ENCODE peak calls at places on chromosomes 7 and 10, in nine cellular contexts. X is hepatocyte, B is MM.1S, L is HCT116, F is PC-3, P is neural progenitor cell, O is GM23338, V is OCI-LY7, C is SK-N-SH. T is an unnamed sample.

GRCh38 chr10:116653885-116654284 is 33.1 kb downstream of the PNLIPRP2 start:
- DNase-seq in O (no peak), L (no peak), V (no peak), P (no peak), B (no peak), X (no peak), F (no peak), C (no peak), T (no peak)

GRCh38 chr10:25142465-25142864 is 32.3 kb upstream of the GPR158 start:
- DNase-seq in O (no peak), B (no peak), P (no peak), X (no peak), F (no peak), V (no peak), C (no peak), L (no peak), T (peak)

GRCh38 chr10:71539564-71540118 is 142.9 kb downstream of the CDH23 start:
- DNase-seq in B (no peak), P (no peak), F (no peak), V (no peak), O (no peak), C (no peak), X (no peak), L (no peak), T (no peak)

GRCh38 chr10:46090258-46090812 is 44.3 kb upstream of the MSMB start:
- DNase-seq in L (no peak), B (no peak), V (no peak), X (no peak), F (no peak), P (no peak), O (no peak), C (no peak), T (no peak)

GRCh38 chr10:8404721-8405120 is 350.2 kb downstream of the GATA3 start:
- DNase-seq in B (peak), O (no peak), X (no peak), L (no peak), P (no peak), C (no peak), V (no peak), F (peak), T (no peak)

GRCh38 chr7:7190142-7190541 is 7.8 kb downstream of the C1GALT1 start:
- DNase-seq in F (no peak), P (no peak), X (peak), L (no peak), C (peak), O (no peak), B (no peak), V (no peak), T (peak)

GRCh38 chr7:27427416-27427815 is 184.8 kb downstream of the EVX1 start:
- DNase-seq in B (no peak), C (no peak), O (no peak), V (no peak), F (no peak), L (no peak), P (no peak), X (no peak), T (no peak)

GRCh38 chr10:96288151-96288621 is 16.0 kb upstream of the DNTT start:
- DNase-seq in F (no peak), C (no peak), B (peak), O (no peak), L (no peak), P (no peak), X (no peak), V (peak), T (no peak)

GRCh38 chr10:34756584-34756983 is 58.5 kb downstream of the PARD3 start:
- DNase-seq in X (no peak), P (no peak), L (no peak), F (no peak), V (no peak), C (no peak), B (no peak), O (no peak), T (no peak)

GRCh38 chr10:124568858-124569622 is 107.4 kb downstream of the LHPP start:
- DNase-seq in B (no peak), L (no peak), F (no peak), V (no peak), C (no peak), O (no peak), P (peak), X (no peak), T (no peak)

GRCh38 chr7:150428671-150429451 is 21.6 kb upstream of the GIMAP8 start:
- DNase-seq in C (no peak), B (no peak), X (no peak), O (peak), L (no peak), F (peak), P (peak), V (no peak), T (peak)

GRCh38 chr7:20307901-20308300 is 22.8 kb upstream of the ITGB8 start:
- DNase-seq in F (no peak), C (no peak), L (no peak), P (peak), O (peak), V (no peak), X (no peak), B (no peak), T (no peak)

GRCh38 chr7:96992624-96993452 is 12.5 kb upstream of the DLX6 start:
- DNase-seq in P (peak), L (no peak), B (no peak), O (peak), X (no peak), C (no peak), V (no peak), F (no peak), T (no peak)

GRCh38 chr10:34576789-34577188 is 238.3 kb downstream of the PARD3 start:
- DNase-seq in B (no peak), C (peak), V (no peak), X (no peak), L (no peak), P (peak), O (no peak), F (no peak), T (no peak)

GRCh38 chr7:954330-955238 is at the start of gene ADAP1:
- DNase-seq in O (peak), C (peak), X (peak), B (no peak), F (peak), L (no peak), P (peak), V (peak), T (peak)

GRCh38 chr7:90320801-90321494 is at the start of gene FAM237B:
- DNase-seq in X (peak), V (no peak), F (no peak), C (peak), B (no peak), L (no peak), P (peak), O (peak), T (peak)

GRCh38 chr7:141094336-141095070 is 20.6 kb downstream of the TMEM178B start:
- DNase-seq in P (no peak), C (no peak), L (no peak), X (no peak), B (no peak), V (no peak), O (peak), F (no peak), T (no peak)

GRCh38 chr10:74871595-74872382 is 45.4 kb downstream of the KAT6B start:
- DNase-seq in C (no peak), X (peak), F (peak), P (no peak), O (no peak), L (no peak), V (peak), B (no peak), T (no peak)

DNA sequence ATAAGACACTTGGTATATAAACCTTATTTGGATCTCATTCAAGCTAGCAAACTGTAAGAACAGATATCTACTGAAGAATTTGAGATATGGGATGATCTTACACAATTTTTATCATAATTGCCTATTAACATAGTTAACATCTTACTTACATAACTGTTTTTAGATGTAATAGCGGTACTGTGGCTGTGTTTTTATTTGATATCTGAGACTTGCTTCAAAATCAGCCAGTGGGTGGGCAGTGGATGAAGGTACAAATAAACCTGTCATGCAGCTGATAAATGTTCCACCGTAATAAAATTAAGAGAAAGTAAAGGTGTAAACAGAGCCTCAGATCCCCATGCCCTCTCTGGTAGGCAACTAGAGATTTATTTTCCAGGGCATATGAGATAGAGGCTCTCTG is 28.4 kb upstream of the PTPRN2 start:
- DNase-seq in O (no peak), X (no peak), P (no peak), L (no peak), B (no peak), F (no peak), C (no peak), V (no peak), T (no peak)
- TF ChIP-seq EZH2phosphoT487 in O (no peak), X (no peak), P (no peak), L (no peak), B (no peak), F (no peak), C (no peak), V (no peak), T (no peak)

DNA sequence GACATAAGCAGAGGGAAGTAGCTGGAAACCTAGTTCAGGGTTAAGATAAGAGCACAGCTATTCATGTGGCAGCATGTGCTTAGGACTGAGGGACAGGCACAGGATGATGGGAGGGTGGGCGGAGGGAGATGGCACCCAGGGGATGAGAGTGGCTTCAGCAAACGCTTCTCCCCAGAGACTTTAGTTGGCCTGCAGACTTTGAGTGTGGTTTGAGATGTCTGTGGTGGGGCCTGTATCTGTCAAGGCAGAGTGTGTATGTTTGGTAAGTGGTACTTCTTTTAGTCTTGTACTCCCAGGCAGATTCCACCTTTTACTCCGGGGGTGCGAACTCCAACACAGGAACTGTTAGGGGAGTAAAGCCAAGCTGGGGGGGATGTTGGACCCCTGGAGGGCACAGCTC is 88.9 kb downstream of the WDFY4 start:
- DNase-seq in P (no peak), C (no peak), L (no peak), V (no peak), F (no peak), O (no peak), X (no peak), B (no peak), T (no peak)
- H3K4me2 ChIP-seq in P (no peak), C (no peak), L (no peak), V (no peak), F (no peak), O (no peak), X (no peak), B (no peak), T (no peak)

DNA sequence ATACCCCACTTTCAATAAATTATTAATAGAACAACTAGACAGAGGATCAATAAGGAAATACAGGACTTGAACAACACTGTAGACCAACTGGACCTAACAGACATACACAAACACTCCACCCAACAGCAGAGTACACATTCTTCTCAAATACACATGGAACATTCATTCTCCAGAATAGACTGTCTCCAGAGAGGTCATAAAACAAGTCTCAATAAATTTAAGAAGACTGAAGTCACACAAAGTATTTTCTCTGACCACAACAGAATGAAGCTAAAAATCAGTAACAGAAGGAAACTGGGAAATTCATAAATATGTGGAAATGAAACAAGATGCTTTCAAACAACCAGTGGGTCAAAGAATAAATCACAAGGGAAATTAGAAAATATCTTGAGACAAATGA is 119.8 kb downstream of the SMURF1 start:
- DNase-seq in L (no peak), P (no peak), B (no peak), V (no peak), F (no peak), C (no peak), X (no peak), O (no peak), T (no peak)
- TF ChIP-seq EZH2phosphoT487 in L (no peak), P (no peak), B (no peak), V (no peak), F (no peak), C (no peak), X (no peak), O (no peak), T (no peak)

GRCh38 chr10:33279791-33280190 is 54.7 kb downstream of the NRP1 start:
- DNase-seq in C (no peak), V (no peak), P (no peak), L (no peak), F (peak), O (no peak), B (no peak), X (no peak), T (peak)
- H3K4me2 ChIP-seq in C (peak), V (no peak), P (no peak), L (no peak), F (no peak), O (no peak), B (no peak), X (no peak), T (peak)

GRCh38 chr7:55350281-55350680 is 14.9 kb upstream of the LANCL2 start:
- DNase-seq in F (no peak), V (no peak), B (no peak), C (no peak), L (no peak), O (no peak), P (no peak), X (no peak), T (no peak)
- TF ChIP-seq EZH2phosphoT487 in F (no peak), V (no peak), B (no peak), C (no peak), L (no peak), O (no peak), P (no peak), X (no peak), T (no peak)

DNA sequence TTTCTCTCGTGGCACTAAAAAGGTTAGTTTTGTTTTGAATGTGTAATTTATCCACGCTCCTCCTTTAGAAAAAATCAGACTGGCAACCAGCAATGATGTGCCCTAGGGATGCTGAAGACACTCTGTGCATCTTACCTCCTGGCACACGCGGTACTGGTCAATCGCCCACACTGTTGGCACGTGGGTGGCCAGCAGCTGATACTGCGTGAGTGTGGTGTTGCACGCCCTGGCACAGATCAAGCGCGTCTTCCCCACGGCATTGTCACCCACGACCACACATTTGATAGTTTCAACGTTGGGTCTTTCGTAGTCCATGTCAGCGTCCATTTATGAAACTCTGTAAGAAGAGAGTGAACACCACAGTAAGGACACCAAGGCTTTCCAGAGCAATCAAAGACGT is 32.8 kb downstream of the RHOBTB1 start:
- DNase-seq in O (no peak), B (no peak), V (no peak), P (no peak), L (no peak), F (no peak), C (no peak), X (no peak), T (no peak)
- H3K4me2 ChIP-seq in O (no peak), B (peak), V (peak), P (no peak), L (no peak), F (no peak), C (no peak), X (no peak), T (no peak)

GRCh38 chr7:122073635-122074034 is 70.4 kb downstream of the AASS start:
- DNase-seq in F (no peak), C (no peak), O (no peak), V (no peak), L (no peak), P (no peak), B (no peak), X (no peak), T (no peak)
- TF ChIP-seq EZH2phosphoT487 in F (no peak), C (no peak), O (no peak), V (no peak), L (no peak), P (no peak), B (no peak), X (no peak), T (no peak)

DNA sequence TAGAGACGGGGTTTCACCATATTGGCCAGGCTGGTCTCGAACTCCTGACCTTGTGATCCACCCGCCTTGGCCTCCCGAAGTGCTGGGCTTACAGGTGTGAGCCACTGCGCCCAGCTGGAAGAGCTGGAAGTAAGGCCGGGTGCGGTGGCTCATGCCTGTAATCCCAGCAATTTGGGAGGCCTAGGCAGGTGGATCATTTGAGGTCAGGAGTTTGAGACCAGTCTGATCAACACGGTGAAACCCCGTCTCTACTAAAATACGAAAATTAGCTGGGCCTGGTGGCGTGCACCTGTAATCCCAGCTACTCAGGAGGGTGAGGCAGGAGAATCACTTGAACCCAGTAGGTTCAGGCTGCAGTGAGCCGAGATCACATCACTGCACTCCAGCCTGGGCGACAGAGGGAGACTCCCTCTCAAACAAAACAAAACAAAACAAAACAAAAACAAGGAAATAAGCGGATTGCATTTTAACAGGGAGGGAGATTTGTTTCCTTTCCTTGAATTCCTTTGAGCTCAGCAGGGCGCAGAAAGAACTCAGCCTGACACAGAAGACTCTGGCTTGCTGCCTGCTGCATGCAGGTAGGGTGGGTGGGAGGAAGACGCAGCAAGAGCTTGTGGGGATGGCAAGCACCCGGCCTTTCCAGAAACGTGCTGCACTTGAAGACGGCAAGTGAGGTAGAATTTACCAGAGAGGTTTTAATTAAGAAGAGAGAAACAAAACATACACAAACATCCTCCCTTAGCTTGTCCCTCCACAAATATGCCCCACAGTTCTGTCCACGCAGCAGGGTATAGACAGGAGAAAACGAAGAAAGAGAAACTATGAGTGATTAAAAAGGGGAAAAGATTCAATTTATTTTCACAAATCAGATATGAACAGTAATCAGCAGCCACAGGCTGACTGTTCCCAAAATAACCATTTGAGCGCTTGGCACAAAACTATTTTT is 148.0 kb downstream of the RNF216 start:
- DNase-seq in L (no peak), X (no peak), O (peak), B (no peak), C (peak), P (peak), F (no peak), V (no peak), T (peak)
- H3K4me2 ChIP-seq in L (no peak), X (peak), O (peak), B (no peak), C (peak), P (peak), F (no peak), V (no peak), T (peak)